ENCODE peak calls at places on chromosomes 3 and 15, in four cellular contexts. I, R, M and T are unnamed samples.

GRCh38 chr3:53044371-53045106 is 1.3 kb downstream of the SFMBT1 start:
- DNase-seq in R (peak; percentile 63), I (no peak), M (no peak), T (peak; percentile 36)

GRCh38 chr3:138862924-138863775 is 28.4 kb upstream of the PIK3CB start:
- DNase-seq in M (peak; percentile 97), I (no peak), R (peak; percentile 62), T (peak; percentile 88)

GRCh38 chr15:41241251-41241964 is 10.3 kb downstream of the CHP1 start:
- DNase-seq in I (no peak), M (peak; percentile 91), R (no peak), T (no peak)

GRCh38 chr3:110562621-110563020 is 509.0 kb upstream of the NECTIN3 start:
- DNase-seq in M (no peak), R (no peak), I (no peak), T (no peak)

GRCh38 chr3:167251678-167252077 is 128.4 kb downstream of the ZBBX start:
- DNase-seq in I (no peak), M (no peak), R (no peak), T (no peak)

GRCh38 chr3:195895900-195896360 is 12.4 kb downstream of the TNK2 start:
- DNase-seq in I (no peak), M (no peak), R (peak; percentile 60), T (peak; percentile 30)

GRCh38 chr15:54456413-54456812 is 478.2 kb downstream of the UNC13C start:
- DNase-seq in R (no peak), I (no peak), M (no peak), T (no peak)

GRCh38 chr3:17645074-17645698 is 97.2 kb downstream of the TBC1D5 start:
- DNase-seq in R (peak; percentile 86), M (peak; percentile 67), I (no peak), T (peak; percentile 31)

GRCh38 chr15:40927497-40928346 is 1.4 kb upstream of the DLL4 start:
- DNase-seq in I (no peak), R (peak; percentile 56), M (no peak), T (no peak)

GRCh38 chr3:40620151-40620550 is 95.4 kb downstream of the ZNF621 start:
- DNase-seq in R (no peak), M (no peak), I (no peak), T (no peak)

GRCh38 chr3:56795097-56795806 is 6.5 kb downstream of the ARHGEF3 start:
- DNase-seq in M (no peak), R (no peak), I (no peak), T (no peak)

GRCh38 chr15:52765779-52766178 is 24.4 kb downstream of the ONECUT1 start:
- DNase-seq in I (no peak), R (peak; percentile 60), M (peak; percentile 33), T (no peak)

DNA sequence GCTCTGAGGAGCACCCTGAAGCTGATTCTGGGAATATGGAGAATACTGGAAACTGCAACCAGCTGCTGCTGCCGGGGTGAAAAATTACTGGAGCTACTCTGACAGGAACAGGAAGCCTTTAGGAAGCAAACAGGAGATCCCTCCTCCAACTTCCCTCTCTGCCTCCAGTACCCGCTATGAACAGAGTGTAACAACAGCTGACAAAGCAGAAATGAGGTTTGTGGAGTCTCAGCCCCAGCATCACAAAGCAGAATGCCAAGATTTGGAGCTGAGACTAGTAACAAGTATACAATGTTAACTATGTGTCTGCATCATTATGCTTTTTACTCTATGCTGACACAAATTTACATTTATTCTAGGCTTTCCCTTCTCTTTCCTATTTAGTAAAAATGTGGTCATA is 22.7 kb upstream of the PIAS1 start:
- DNase-seq in I (no peak), R (no peak), M (no peak), T (no peak)
- TF ChIP-seq JUNB in I (no peak), R (no peak), M (no peak), T (no peak)

GRCh38 chr15:60352525-60352924 is 45.3 kb downstream of the ANXA2 start:
- DNase-seq in I (no peak), M (no peak), R (no peak), T (no peak)
- TF ChIP-seq JUNB in I (no peak), M (no peak), R (no peak), T (no peak)

GRCh38 chr3:71219744-71220638 is 363.5 kb downstream of the FOXP1 start:
- DNase-seq in I (no peak), R (no peak), M (peak; percentile 29), T (no peak)
- TF ChIP-seq JUNB in I (no peak), R (no peak), M (no peak), T (no peak)

GRCh38 chr15:57485869-57486268 is 105.8 kb upstream of the MYZAP start:
- DNase-seq in M (peak; percentile 81), I (no peak), R (peak; percentile 49), T (peak; percentile 95)
- TF ChIP-seq JUNB in M (peak; percentile 72), I (no peak), R (no peak), T (peak; percentile 91)

DNA sequence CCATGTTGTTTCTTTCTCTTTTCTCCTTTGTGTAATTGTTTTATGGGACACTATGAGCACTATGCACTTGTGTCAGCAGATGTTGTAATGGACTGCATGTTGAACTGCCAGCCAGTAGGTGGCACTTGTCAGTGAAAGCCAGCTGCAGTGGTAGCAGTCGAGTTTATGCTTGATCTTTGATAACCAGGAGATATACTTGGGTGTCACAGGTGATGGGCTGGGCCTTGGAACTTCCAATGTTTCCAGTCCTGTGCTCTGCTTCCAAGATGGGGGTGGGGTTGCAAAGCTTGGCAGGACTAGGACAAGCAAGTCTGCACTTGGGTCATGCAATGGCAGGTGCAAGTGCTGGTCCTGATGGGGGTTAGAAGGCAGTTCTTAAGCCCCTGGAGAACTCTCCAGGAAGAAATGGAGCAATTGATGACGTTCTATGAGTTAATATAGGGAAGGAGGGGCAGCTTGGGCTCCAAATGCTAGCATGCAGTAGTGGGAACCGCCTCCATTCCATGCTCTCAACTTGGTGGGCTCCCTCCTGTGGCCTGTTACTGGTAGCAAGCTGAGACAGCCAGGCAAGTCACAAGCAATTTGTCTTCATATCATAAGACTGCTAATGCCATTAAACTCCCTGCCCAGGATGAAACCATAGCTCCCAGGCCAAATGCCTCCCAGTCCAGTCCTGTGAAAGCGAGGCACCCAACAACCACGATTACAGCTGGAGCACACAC is 287.3 kb downstream of the CGGBP1 start:
- DNase-seq in I (peak; percentile 8), M (peak; percentile 35), R (peak; percentile 62), T (no peak)
- TF ChIP-seq JUNB in I (no peak), M (no peak), R (no peak), T (no peak)